ENCODE peak calls at places on chromosomes 5 and 9, in four cellular contexts. C is mesendoderm, O is H9, F is H1. P is an unnamed sample.

GRCh38 chr5:140345919-140346347 is 470 bp downstream of the HBEGF start:
- DNase-seq in C (peak; percentile 75), O (peak; percentile 76), F (no peak), P (peak; percentile 66)

GRCh38 chr5:143258559-143259253 is 144.8 kb downstream of the NR3C1 start:
- DNase-seq in C (no peak), O (no peak), F (no peak), P (peak; percentile 87)

GRCh38 chr5:109703827-109704226 is 14.1 kb downstream of the MAN2A1 start:
- DNase-seq in F (no peak), O (no peak), C (no peak), P (peak; percentile 22)

GRCh38 chr9:69470186-69470977 is 145.4 kb downstream of the ENTREP1 start:
- DNase-seq in O (no peak), F (peak; percentile 24), C (no peak), P (no peak)

GRCh38 chr5:65539827-65540226 is 23.1 kb downstream of the CENPK start:
- DNase-seq in F (no peak), C (peak; percentile 55), O (no peak), P (no peak)

GRCh38 chr9:132546148-132547051 is 36.0 kb upstream of the BARHL1 start:
- DNase-seq in F (peak; percentile 90), C (peak; percentile 60), O (peak; percentile 74), P (no peak)

GRCh38 chr5:143008809-143009521 is 238.8 kb downstream of the ARHGAP26 start:
- DNase-seq in C (no peak), F (no peak), O (no peak), P (peak; percentile 100)

GRCh38 chr5:96855041-96855872 is 21.0 kb upstream of the ERAP2 start:
- DNase-seq in O (no peak), C (no peak), F (no peak), P (peak; percentile 84)

GRCh38 chr9:122125891-122126331 is 32.8 kb upstream of the TTLL11 start:
- DNase-seq in O (peak; percentile 70), F (peak; percentile 74), C (peak; percentile 56), P (peak; percentile 12)

GRCh38 chr5:143495823-143496275 is 92.4 kb upstream of the NR3C1 start:
- DNase-seq in C (no peak), F (no peak), O (no peak), P (peak; percentile 81)

GRCh38 chr5:43227655-43228054 is 35.6 kb downstream of the NIM1K start:
- DNase-seq in F (no peak), C (peak; percentile 45), O (no peak), P (peak; percentile 64)

GRCh38 chr5:45454114-45454513 is 242.1 kb downstream of the HCN1 start:
- DNase-seq in F (no peak), C (peak; percentile 81), O (peak; percentile 35), P (peak; percentile 20)

GRCh38 chr5:15031180-15031579 is 159.6 kb upstream of the ANKH start:
- DNase-seq in C (no peak), F (no peak), O (no peak), P (no peak)

GRCh38 chr9:82431121-82431520 is 442.5 kb downstream of the SPATA31D1 start:
- DNase-seq in F (no peak), C (no peak), O (no peak), P (no peak)

GRCh38 chr5:132854301-132854700 is 12.0 kb downstream of the GDF9 start:
- DNase-seq in O (no peak), F (no peak), C (peak; percentile 56), P (peak; percentile 32)

GRCh38 chr5:114360362-114360761 is 1.5 kb upstream of the KCNN2 start:
- DNase-seq in O (no peak), C (peak; percentile 9), F (no peak), P (no peak)

GRCh38 chr5:114358329-114358728 is 3.5 kb upstream of the KCNN2 start:
- DNase-seq in O (no peak), C (no peak), F (no peak), P (peak; percentile 24)

GRCh38 chr5:114360816-114361723 is 800 bp upstream of the KCNN2 start:
- DNase-seq in C (peak; percentile 87), F (peak; percentile 86), O (peak; percentile 92), P (peak; percentile 35)

GRCh38 chr5:114355086-114355830 is 6.6 kb upstream of the KCNN2 start:
- DNase-seq in F (no peak), O (no peak), C (no peak), P (no peak)
- H4K5ac ChIP-seq in F (peak overlapping the region; percentile 47), O (no peak overlapping the region), C (no peak overlapping the region), P (no peak overlapping the region)

GRCh38 chr9:1458503-1458902 is 408.3 kb downstream of the DMRT2 start:
- DNase-seq in C (no peak), O (no peak), F (no peak), P (peak; percentile 2)
- H4K5ac ChIP-seq in C (no peak overlapping the region), O (no peak overlapping the region), F (no peak overlapping the region), P (no peak overlapping the region)

GRCh38 chr5:86837610-86838009 is 219.9 kb downstream of the COX7C start:
- DNase-seq in F (no peak), C (no peak), O (no peak), P (peak; percentile 20)
- H4K5ac ChIP-seq in F (no peak overlapping the region), C (no peak overlapping the region), O (no peak overlapping the region), P (no peak overlapping the region)

GRCh38 chr5:68406767-68407232 is 191.2 kb downstream of the PIK3R1 start:
- DNase-seq in F (peak; percentile 44), O (no peak), C (no peak), P (no peak)
- H4K5ac ChIP-seq in F (no peak overlapping the region), O (no peak overlapping the region), C (no peak overlapping the region), P (no peak overlapping the region)

GRCh38 chr9:94068257-94068656 is 16.0 kb upstream of the PTPDC1 start:
- DNase-seq in C (no peak), F (no peak), O (no peak), P (no peak)
- H4K5ac ChIP-seq in C (no peak overlapping the region), F (no peak overlapping the region), O (no peak overlapping the region), P (no peak overlapping the region)

DNA sequence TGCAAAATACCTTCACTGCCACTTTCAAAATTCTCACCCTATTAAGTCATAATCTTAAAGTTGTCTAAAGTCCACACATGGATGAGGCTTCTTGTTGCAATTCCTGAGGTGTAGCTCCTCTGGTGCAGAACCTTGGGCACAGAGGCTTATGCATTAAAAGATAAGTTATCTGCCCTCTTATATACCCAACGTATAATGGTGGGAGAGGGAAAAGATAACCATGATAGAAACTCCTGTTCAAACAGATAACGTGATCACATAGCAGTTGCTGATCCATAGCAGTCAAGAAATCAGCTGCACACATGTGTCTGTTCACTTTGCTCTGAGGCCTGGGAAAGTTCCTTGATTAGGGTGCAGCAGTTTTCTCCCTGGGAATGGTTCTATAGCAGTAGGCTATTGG is 1767.1 kb downstream of the MAT2B start:
- DNase-seq in C (no peak), O (no peak), F (no peak), P (no peak)
- H4K5ac ChIP-seq in C (no peak overlapping the region), O (no peak overlapping the region), F (no peak overlapping the region), P (no peak overlapping the region)

DNA sequence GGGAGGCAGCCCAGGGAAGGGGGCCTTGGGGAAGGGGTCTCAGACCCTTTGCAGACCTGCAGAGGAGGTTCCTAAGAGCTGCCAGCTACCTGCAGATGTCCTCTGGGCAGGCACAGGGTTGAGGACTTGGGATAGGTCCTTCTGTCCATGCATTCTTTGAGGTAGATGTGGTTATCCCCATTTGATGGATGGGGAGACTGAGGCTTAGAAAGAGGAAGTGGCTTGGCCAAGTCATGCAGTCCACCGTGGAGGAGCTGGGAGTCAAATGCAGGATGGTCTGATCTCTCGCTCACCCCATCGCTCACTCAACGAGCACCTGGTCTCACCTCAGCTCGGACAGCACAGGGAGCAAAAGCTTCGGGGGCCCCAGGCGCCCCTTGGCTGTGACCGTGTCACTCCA is 20.2 kb downstream of the ADAMTSL2 start:
- DNase-seq in F (no peak), O (no peak), C (no peak), P (no peak)
- H4K5ac ChIP-seq in F (no peak overlapping the region), O (no peak overlapping the region), C (no peak overlapping the region), P (no peak overlapping the region)

DNA sequence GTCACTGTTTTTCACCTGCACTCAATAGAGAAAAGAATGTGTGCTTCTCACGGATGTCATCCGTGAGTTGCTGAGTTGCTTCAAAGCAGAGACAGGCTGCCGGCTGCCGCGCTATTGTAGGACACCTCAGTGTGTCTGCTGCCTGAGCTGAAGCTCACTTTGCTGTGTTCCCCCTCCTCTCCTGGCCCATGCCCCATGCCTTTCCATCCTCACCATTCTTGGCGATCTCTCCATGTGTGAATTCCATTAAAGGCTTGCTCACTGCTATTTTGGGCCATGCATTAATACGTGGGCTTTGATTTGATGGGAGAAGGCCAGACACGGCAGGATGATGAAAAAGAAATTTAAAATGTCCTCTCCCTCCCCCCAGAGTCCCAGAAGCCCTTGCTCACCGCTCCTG is 14.5 kb downstream of the ADAM19 start:
- DNase-seq in O (no peak), F (no peak), C (no peak), P (no peak)
- H4K5ac ChIP-seq in O (no peak overlapping the region), F (no peak overlapping the region), C (no peak overlapping the region), P (peak overlapping the region; percentile 13)